ENCODE peak calls at places on chromosomes 7 and 10, in six cellular contexts. H is heart left ventricle, D is adrenal gland, B is IMR-90, V is GM12878, A is prostate gland. C is an unnamed sample.

GRCh38 chr10:35422236-35422635 is 85.9 kb downstream of the CCNY start:
- DNase-seq in H (no peak), D (peak; percentile 62), B (peak; percentile 27), V (no peak), A (no peak), C (no peak)

GRCh38 chr7:7850150-7850549 is 118.4 kb upstream of the GLCCI1 start:
- DNase-seq in H (no peak), D (no peak), B (no peak), V (no peak), A (no peak), C (no peak)

GRCh38 chr7:46145412-46145811 is 224.3 kb upstream of the IGFBP3 start:
- DNase-seq in H (no peak), D (no peak), B (peak; percentile 99), V (no peak), A (no peak), C (peak; percentile 71)

GRCh38 chr7:112144284-112145059 is 61.7 kb downstream of the DOCK4 start:
- DNase-seq in H (no peak), D (no peak), B (peak; percentile 17), V (no peak), A (no peak), C (no peak)

GRCh38 chr10:83515001-83515400 is 624.3 kb upstream of the GHITM start:
- DNase-seq in H (no peak), D (no peak), B (no peak), V (no peak), A (no peak), C (no peak)

GRCh38 chr10:104028146-104028545 is 57.5 kb downstream of the COL17A1 start:
- DNase-seq in H (peak; percentile 53), D (no peak), B (peak; percentile 23), V (no peak), A (no peak), C (no peak)

GRCh38 chr10:8670461-8670860 is 616.0 kb downstream of the GATA3 start:
- DNase-seq in H (no peak), D (no peak), B (no peak), V (no peak), A (no peak), C (no peak)

GRCh38 chr7:16661924-16662323 is 15.9 kb downstream of the BZW2 start:
- DNase-seq in H (no peak), D (no peak), B (no peak), V (no peak), A (no peak), C (no peak)

GRCh38 chr7:122199171-122199570 is 55.1 kb upstream of the AASS start:
- DNase-seq in H (no peak), D (no peak), B (no peak), V (no peak), A (no peak), C (no peak)

GRCh38 chr10:86520871-86521619 is 547 bp downstream of the WAPL start:
- DNase-seq in H (peak; percentile 76), D (peak; percentile 67), B (peak; percentile 42), V (no peak), A (peak; percentile 42), C (peak; percentile 68)

GRCh38 chr10:124092270-124093075 is 925 bp downstream of the CHST15 start:
- DNase-seq in H (peak; percentile 71), D (peak; percentile 54), B (no peak), V (no peak), A (peak; percentile 40), C (peak; percentile 35)

GRCh38 chr10:9052767-9053166 is 998.3 kb downstream of the GATA3 start:
- DNase-seq in H (no peak), D (no peak), B (no peak), V (no peak), A (no peak), C (no peak)

GRCh38 chr10:119270893-119271361 is 63.6 kb downstream of the GRK5 start:
- DNase-seq in H (peak; percentile 90), D (peak; percentile 65), B (peak; percentile 51), V (no peak), A (no peak), C (peak; percentile 82)

GRCh38 chr7:43639858-43640491 is 57.1 kb downstream of the STK17A start:
- DNase-seq in H (peak; percentile 58), D (peak; percentile 76), B (peak; percentile 75), V (no peak), A (no peak), C (peak; percentile 47)

DNA sequence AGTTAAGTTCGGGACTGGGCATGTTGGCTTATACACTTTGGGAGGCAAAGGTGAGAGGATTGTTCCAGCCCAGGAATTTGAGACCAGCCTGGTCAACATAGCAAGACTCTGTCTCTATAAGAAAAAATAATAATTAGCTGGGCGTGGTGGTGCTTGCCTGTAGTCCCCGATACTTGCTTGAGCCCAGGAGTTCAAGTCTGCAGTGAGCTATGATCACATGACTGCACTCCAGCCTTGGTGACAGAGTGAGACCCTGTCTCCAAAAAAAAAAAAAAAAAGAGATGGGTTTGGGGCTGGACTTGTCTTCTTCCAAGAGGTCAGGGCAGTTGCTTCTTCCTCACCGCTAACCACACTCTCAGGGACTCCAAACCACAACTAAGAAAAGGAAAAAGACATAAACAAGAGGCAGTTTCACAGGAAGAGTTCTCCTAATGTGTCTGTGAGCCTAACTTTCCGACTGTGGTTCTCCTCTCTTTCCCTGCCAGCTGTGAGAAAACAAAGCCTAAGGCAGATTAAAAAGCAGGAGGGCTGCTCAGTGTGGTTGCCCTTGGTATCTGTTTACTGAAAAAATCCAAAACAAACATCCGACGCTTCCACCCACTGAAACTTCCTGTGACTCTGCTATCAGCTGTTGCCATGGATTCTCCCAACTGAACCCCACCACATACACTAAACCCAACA is 2.4 kb upstream of the SERPINE1 start:
- DNase-seq in H (no peak), D (no peak), B (peak; percentile 88), V (no peak), A (no peak), C (no peak)
- TF ChIP-seq POLR2A in H (no peak), D (no peak), B (peak; percentile 69), V (no peak), A (no peak), C (no peak)

DNA sequence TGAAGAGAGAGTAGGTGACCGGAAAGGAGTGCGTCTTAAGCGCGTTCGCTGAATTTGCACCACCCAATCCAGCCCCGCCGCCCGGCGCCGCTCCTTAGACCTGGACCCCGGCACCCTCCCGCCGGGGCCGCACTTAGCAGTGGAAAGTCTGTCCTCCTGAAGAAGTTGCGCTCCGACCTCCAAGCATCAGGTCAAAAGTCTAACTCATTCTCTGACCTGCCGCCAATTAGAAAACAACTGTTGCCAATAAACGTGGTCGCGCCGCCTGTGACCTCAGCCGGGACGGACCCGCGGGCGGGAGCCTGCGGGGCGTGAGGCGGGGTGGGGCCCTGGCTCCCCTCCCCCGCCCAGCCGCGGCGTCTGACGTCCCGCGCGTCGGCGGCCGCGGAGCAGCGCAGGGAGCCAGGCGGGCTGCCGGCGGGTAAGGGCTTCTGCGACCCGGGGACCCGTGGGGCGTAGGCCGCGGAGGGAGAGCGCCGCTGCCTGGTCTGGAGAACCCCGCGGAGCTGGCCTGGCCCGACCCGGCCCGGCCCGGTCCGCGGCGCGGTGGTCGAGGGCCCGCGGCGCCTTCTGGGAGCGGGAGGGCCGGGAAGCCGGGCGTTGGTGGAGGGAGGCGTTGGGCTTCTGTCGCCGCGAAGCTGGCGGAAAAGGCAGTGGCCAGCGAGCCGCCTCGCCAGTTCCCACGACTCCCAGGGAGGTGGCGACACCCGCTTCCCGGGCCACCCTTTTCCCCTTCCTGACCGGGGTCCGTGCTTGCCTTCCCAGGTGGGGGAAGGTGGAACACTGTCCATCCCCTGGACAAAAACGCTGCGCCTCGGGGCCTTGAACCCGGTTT is at the start of gene BCAP29:
- DNase-seq in H (peak; percentile 87), D (peak; percentile 70), B (peak; percentile 25), V (no peak), A (peak; percentile 63), C (peak; percentile 70)
- TF ChIP-seq POLR2A in H (peak; percentile 90), D (peak; percentile 61), B (peak; percentile 80), V (peak; percentile 87), A (peak; percentile 61), C (peak; percentile 85)

GRCh38 chr10:16967000-16967865 is 150.0 kb upstream of the RSU1 start:
- DNase-seq in H (no peak), D (no peak), B (peak; percentile 94), V (no peak), A (no peak), C (no peak)

GRCh38 chr10:16964571-16965241 is 147.5 kb upstream of the RSU1 start:
- DNase-seq in H (no peak), D (no peak), B (no peak), V (no peak), A (no peak), C (no peak)

GRCh38 chr10:16967866-16968721 is 150.9 kb upstream of the RSU1 start:
- DNase-seq in H (peak; percentile 58), D (no peak), B (peak; percentile 93), V (no peak), A (no peak), C (peak; percentile 50)

GRCh38 chr10:16965740-16966447 is 148.7 kb upstream of the RSU1 start:
- DNase-seq in H (no peak), D (no peak), B (peak; percentile 99), V (no peak), A (no peak), C (peak; percentile 65)

GRCh38 chr10:16965242-16965620 is 148.0 kb upstream of the RSU1 start:
- DNase-seq in H (no peak), D (no peak), B (no peak), V (no peak), A (no peak), C (no peak)
- TF ChIP-seq POLR2A in H (no peak), D (no peak), B (no peak), V (no peak), A (no peak), C (no peak)

GRCh38 chr10:102503264-102504178 is at the start of gene SUFU:
- DNase-seq in H (peak; percentile 99), D (peak; percentile 98), B (peak; percentile 99), V (peak; percentile 93), A (peak; percentile 99), C (peak; percentile 84)
- TF ChIP-seq POLR2A in H (peak; percentile 85), D (no peak), B (peak; percentile 67), V (peak; percentile 92), A (peak; percentile 91), C (peak; percentile 95)

C was measured in H54.